ENCODE peak calls at places on chromosomes 3 and 15, in eight cellular contexts. S is body of pancreas; Q is effector memory CD4-positive, alpha-beta T cell; K is right cardiac atrium; F is colonic mucosa; W is upper lobe of right lung; P is GM23338; L is CD8-positive, alpha-beta T cell. X is an unnamed sample.
A peak's percentile ranks its signal among the peaks of the same experiment; 100 is the strongest.

GRCh38 chr15:85869124-85869523 is 74.4 kb upstream of the KLHL25 start:
- DNase-seq in S (no peak), Q (no peak), K (no peak), F (no peak), W (no peak), P (no peak), L (no peak), X (no peak)

GRCh38 chr3:87437765-87438164 is 161.4 kb upstream of the POU1F1 start:
- DNase-seq in S (no peak), Q (no peak), K (no peak), F (no peak), W (no peak), P (no peak), L (no peak), X (no peak)

GRCh38 chr3:102354818-102355515 is 79.8 kb upstream of the ZPLD1 start:
- DNase-seq in S (no peak), Q (no peak), K (no peak), F (no peak), W (no peak), P (no peak), L (no peak), X (no peak)

GRCh38 chr15:45588199-45588910 is 1.2 kb downstream of the BLOC1S6 start:
- DNase-seq in S (no peak), Q (no peak), K (no peak), F (no peak), W (no peak), P (no peak), L (no peak), X (no peak)

GRCh38 chr3:124770341-124771082 is 40.3 kb downstream of the UMPS start:
- DNase-seq in S (peak; percentile 22), Q (no peak), K (peak; percentile 85), F (no peak), W (no peak), P (no peak), L (no peak), X (peak; percentile 46)

GRCh38 chr3:139302084-139302800 is 41.6 kb upstream of the MRPS22 start:
- DNase-seq in S (peak; percentile 71), Q (no peak), K (peak; percentile 54), F (no peak), W (no peak), P (no peak), L (no peak), X (no peak)

GRCh38 chr15:100520132-100520921 is 8.4 kb downstream of the CERS3 start:
- DNase-seq in S (no peak), Q (no peak), K (no peak), F (no peak), W (no peak), P (no peak), L (no peak), X (no peak)

GRCh38 chr3:196518999-196519737 is 4.0 kb upstream of the SMCO1 start:
- DNase-seq in S (peak; percentile 39), Q (peak; percentile 41), K (peak; percentile 74), F (peak; percentile 64), W (no peak), P (peak; percentile 95), L (no peak), X (peak; percentile 77)

GRCh38 chr3:149959443-149959842 is 11.3 kb downstream of the PFN2 start:
- DNase-seq in S (no peak), Q (no peak), K (no peak), F (no peak), W (no peak), P (no peak), L (no peak), X (no peak)

GRCh38 chr3:187484547-187485325 is 116.6 kb downstream of the RTP4 start:
- DNase-seq in S (no peak), Q (no peak), K (peak; percentile 44), F (no peak), W (no peak), P (no peak), L (no peak), X (peak; percentile 68)

GRCh38 chr3:33218446-33219174 is at the start of gene SUSD5:
- DNase-seq in S (no peak), Q (no peak), K (peak; percentile 57), F (no peak), W (peak; percentile 72), P (peak; percentile 81), L (no peak), X (peak; percentile 41)

GRCh38 chr3:188316723-188317070 is 162.7 kb downstream of the LPP start:
- DNase-seq in S (no peak), Q (no peak), K (no peak), F (no peak), W (no peak), P (no peak), L (no peak), X (no peak)

GRCh38 chr3:155153242-155154186 is 73.4 kb downstream of the MME start:
- DNase-seq in S (no peak), Q (no peak), K (no peak), F (no peak), W (no peak), P (no peak), L (no peak), X (no peak)

GRCh38 chr3:20836801-20837200 is 650.8 kb upstream of the SGO1 start:
- DNase-seq in S (no peak), Q (no peak), K (no peak), F (no peak), W (no peak), P (no peak), L (no peak), X (no peak)

GRCh38 chr3:140617135-140617534 is 60.7 kb upstream of the TRIM42 start:
- DNase-seq in S (no peak), Q (no peak), K (no peak), F (no peak), W (no peak), P (no peak), L (no peak), X (no peak)

GRCh38 chr3:14687360-14687759 is 12.4 kb downstream of the C3orf20 start:
- DNase-seq in S (no peak), Q (no peak), K (no peak), F (no peak), W (no peak), P (peak; percentile 12), L (no peak), X (no peak)

GRCh38 chr3:21754839-21755238 is 3.8 kb upstream of the ZNF385D start:
- DNase-seq in S (no peak), Q (no peak), K (no peak), F (no peak), W (no peak), P (no peak), L (no peak), X (no peak)

GRCh38 chr15:56736881-56737707 is 3.8 kb upstream of the ZNF280D start:
- DNase-seq in S (no peak), Q (no peak), K (no peak), F (no peak), W (no peak), P (no peak), L (no peak), X (no peak)

GRCh38 chr3:48475188-48475587 is 28.7 kb downstream of the ATRIP start:
- DNase-seq in S (no peak), Q (no peak), K (no peak), F (no peak), W (no peak), P (peak; percentile 70), L (no peak), X (no peak)
- H3K27ac ChIP-seq in S (no peak overlapping the region), Q (peak overlapping the region; percentile 8), K (no peak overlapping the region), F (no peak overlapping the region), W (no peak overlapping the region), P (peak overlapping the region; percentile 94), L (no peak overlapping the region), X (no peak overlapping the region)

DNA sequence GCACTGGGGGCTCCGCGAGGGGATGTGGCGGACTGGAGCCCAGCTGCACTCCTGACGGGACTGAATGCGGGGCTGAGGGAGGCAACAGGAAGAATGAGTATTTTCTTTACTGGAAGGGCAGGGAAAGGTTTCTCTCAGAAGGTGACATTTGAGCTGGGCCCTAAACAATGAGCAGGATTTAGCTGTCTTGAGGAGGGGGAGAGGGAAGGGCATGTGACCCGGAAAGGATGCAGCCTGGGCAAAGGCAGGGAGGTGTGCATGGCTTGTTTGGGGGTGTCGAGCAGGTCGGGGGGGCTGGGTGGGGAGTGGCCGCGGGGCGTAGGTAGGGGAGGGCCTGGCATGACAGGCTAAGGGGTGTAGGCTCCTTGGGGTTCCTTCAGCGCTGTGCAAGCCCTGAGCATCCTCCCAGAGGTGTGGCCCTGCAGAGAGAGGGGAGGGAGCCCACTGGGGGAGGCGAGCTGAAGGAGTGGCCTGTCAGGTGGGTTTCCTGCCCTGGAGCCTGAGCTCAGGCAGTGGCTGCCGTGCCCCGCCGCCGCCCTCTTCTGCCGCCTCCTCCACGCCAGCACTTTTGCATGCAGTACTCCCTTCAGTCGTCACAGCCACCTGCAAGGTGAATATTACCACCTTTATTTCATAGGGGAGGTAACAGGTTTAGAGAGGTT is 17.2 kb upstream of the ANKDD1A start:
- DNase-seq in S (no peak), Q (peak; percentile 76), K (peak; percentile 73), F (peak; percentile 41), W (no peak), P (peak; percentile 82), L (peak; percentile 72), X (no peak)
- H3K4me1 ChIP-seq in S (peaks cover 4% of the 10 kb centered on the region), Q (peaks cover 50% of the 10 kb centered on the region), K (peaks cover 19% of the 10 kb centered on the region), F (no peaks in the 10 kb centered on the region), W (peaks cover 66% of the 10 kb centered on the region), P (peaks cover 23% of the 10 kb centered on the region), L (peaks cover 57% of the 10 kb centered on the region), X (peaks cover 71% of the 10 kb centered on the region)

DNA sequence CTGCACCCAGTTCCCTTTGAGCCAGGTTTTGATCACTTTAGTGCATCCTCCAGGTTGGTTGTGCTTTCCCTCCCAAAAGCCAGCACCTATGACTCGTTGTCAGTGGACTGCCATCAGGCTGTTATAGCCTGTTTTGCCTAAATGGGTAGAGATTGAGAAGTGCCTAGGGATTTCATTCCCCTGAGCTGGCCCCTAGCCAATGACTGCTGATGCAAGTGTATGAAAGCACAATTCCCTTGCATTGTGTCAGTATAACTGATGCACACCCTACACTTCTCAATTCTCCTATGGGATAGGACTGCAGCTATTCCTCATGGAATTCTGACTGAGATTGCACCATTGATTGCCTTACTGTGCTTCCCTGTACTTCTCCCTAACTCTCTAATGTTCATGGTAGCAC is 102.1 kb upstream of the ARPP21 start:
- DNase-seq in S (no peak), Q (no peak), K (peak; percentile 28), F (no peak), W (no peak), P (no peak), L (no peak), X (no peak)
- H3K27ac ChIP-seq in S (no peak overlapping the region), Q (no peak overlapping the region), K (no peak overlapping the region), F (no peak overlapping the region), W (no peak overlapping the region), P (no peak overlapping the region), L (no peak overlapping the region), X (no peak overlapping the region)

GRCh38 chr3:176296066-176296597 is 901.1 kb downstream of the TBL1XR1 start:
- DNase-seq in S (no peak), Q (no peak), K (no peak), F (no peak), W (no peak), P (peak; percentile 40), L (no peak), X (no peak)
- H3K4me1 ChIP-seq in S (no peaks in the 10 kb centered on the region), Q (no peaks in the 10 kb centered on the region), K (no peaks in the 10 kb centered on the region), F (no peaks in the 10 kb centered on the region), W (no peaks in the 10 kb centered on the region), P (peaks cover 45% of the 10 kb centered on the region), L (no peaks in the 10 kb centered on the region), X (no peaks in the 10 kb centered on the region)

GRCh38 chr3:47108546-47108945 is 55.4 kb downstream of the SETD2 start:
- DNase-seq in S (no peak), Q (no peak), K (no peak), F (no peak), W (no peak), P (peak; percentile 85), L (no peak), X (no peak)
- H3K27ac ChIP-seq in S (no peak overlapping the region), Q (no peak overlapping the region), K (no peak overlapping the region), F (no peak overlapping the region), W (no peak overlapping the region), P (peak overlapping the region; percentile 79), L (no peak overlapping the region), X (no peak overlapping the region)